ENCODE peak calls at places on chromosomes 3 and 15, in eight cellular contexts. M is psoas muscle, Y is IMR-90, P is esophagus muscularis mucosa, G is transverse colon, V is uterus, C is breast epithelium, D is iPS DF 6.9. X is an unnamed sample.

GRCh38 chr3:52058111-52058510 is 1.7 kb upstream of the DUSP7 start:
- DNase-seq in V (no peak), Y (no peak), M (no peak), C (no peak), D (no peak), P (no peak), G (no peak), X (no peak)

GRCh38 chr3:46538803-46539442 is 27.2 kb downstream of the LRRC2 start:
- DNase-seq in C (peak; percentile 34), G (peak; percentile 83), V (peak; percentile 21), D (no peak), Y (peak; percentile 83), P (peak; percentile 85), M (peak; percentile 41), X (peak; percentile 46)

GRCh38 chr3:113698891-113699465 is 2.5 kb upstream of the USF3 start:
- DNase-seq in M (no peak), D (no peak), Y (peak; percentile 4), V (peak; percentile 29), G (peak; percentile 60), C (no peak), P (no peak), X (no peak)

GRCh38 chr3:56681963-56682457 is 1.1 kb downstream of the TASOR start:
- DNase-seq in V (no peak), P (no peak), G (no peak), M (no peak), Y (no peak), C (no peak), D (peak; percentile 37), X (no peak)

GRCh38 chr3:141368062-141368924 is at the start of gene ZBTB38:
- DNase-seq in Y (peak; percentile 97), M (peak; percentile 93), V (peak; percentile 85), C (peak; percentile 94), P (peak; percentile 93), D (peak; percentile 64), G (peak; percentile 93), X (peak; percentile 93)

GRCh38 chr3:45915518-45916231 is 27.6 kb upstream of the CXCR6 start:
- DNase-seq in Y (peak; percentile 94), P (no peak), C (no peak), V (no peak), G (peak; percentile 48), D (no peak), M (no peak), X (peak; percentile 47)

GRCh38 chr3:14371573-14372474 is 30.6 kb upstream of the SLC6A6 start:
- DNase-seq in M (peak; percentile 89), G (peak; percentile 91), V (no peak), Y (peak; percentile 31), D (no peak), C (peak; percentile 80), P (no peak), X (peak; percentile 90)

GRCh38 chr3:112888388-112889085 is 41.9 kb upstream of the CD200R1L start:
- DNase-seq in M (no peak), G (no peak), V (no peak), C (no peak), Y (peak; percentile 8), P (no peak), D (no peak), X (no peak)

GRCh38 chr15:39685999-39686613 is 96.5 kb downstream of the FSIP1 start:
- DNase-seq in V (no peak), Y (peak; percentile 70), M (no peak), P (no peak), C (peak; percentile 32), D (peak; percentile 52), G (peak; percentile 31), X (no peak)

GRCh38 chr3:125129512-125129962 is 73.7 kb upstream of the HEG1 start:
- DNase-seq in G (peak; percentile 47), V (peak; percentile 68), P (peak; percentile 95), D (no peak), C (no peak), Y (peak; percentile 99), M (peak; percentile 82), X (peak; percentile 51)

GRCh38 chr15:60555814-60556213 is 76.9 kb upstream of the ICE2 start:
- DNase-seq in C (no peak), D (no peak), G (no peak), M (no peak), Y (no peak), P (no peak), V (no peak), X (no peak)

GRCh38 chr3:63654246-63654645 is 1.8 kb downstream of the SNTN start:
- DNase-seq in M (no peak), Y (peak; percentile 20), D (no peak), G (no peak), P (no peak), C (no peak), V (no peak), X (no peak)

GRCh38 chr3:48881652-48882114 is 17.0 kb downstream of the SLC25A20 start:
- DNase-seq in G (no peak), C (no peak), Y (no peak), V (no peak), D (no peak), M (no peak), P (no peak), X (no peak)

GRCh38 chr15:68935400-68935937 is 5.1 kb downstream of the SPESP1 start:
- DNase-seq in C (no peak), M (no peak), V (no peak), P (no peak), G (no peak), D (no peak), Y (no peak), X (no peak)

GRCh38 chr15:99566157-99566900 is 545 bp downstream of the MEF2A start:
- DNase-seq in Y (no peak), P (no peak), M (peak; percentile 48), V (peak; percentile 44), C (no peak), G (peak; percentile 41), D (no peak), X (peak; percentile 33)

GRCh38 chr15:25829075-25829474 is 34.1 kb downstream of the ATP10A start:
- DNase-seq in C (no peak), G (no peak), P (no peak), D (no peak), V (no peak), Y (peak; percentile 43), M (no peak), X (no peak)

DNA sequence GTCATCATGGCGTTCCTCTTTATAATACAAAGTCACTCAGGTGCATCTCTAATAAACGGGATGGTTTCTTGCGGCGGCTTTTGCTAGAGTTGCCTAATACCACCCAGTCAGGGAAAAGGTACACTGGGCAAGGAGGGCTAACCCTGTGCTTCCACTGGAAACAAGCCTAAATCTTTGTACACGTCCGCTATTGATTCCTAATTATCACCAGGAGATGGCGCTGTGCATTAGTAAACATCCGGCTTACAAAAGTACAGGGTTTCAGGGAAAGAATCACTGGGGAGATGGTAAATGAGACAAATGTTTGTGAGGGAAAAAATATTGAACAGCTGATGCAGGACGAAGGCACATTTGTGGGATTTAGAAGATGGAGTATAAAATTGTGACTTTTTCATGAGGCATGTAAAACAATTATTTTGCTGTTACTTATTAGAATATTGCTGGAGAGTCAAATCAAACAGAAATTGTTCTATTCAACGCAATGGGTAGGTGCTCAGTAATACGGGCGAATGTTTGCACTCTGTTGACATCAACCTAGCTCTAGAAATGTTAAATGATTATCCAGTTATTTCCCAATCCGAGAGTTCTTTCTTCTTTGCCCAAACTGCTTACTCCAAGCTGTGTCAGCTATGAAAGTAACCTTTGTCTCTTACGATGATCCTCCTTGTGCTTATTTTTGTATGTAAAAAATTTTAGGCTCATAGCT is 50.6 kb downstream of the GMNC start:
- DNase-seq in G (no peak), V (no peak), C (no peak), P (no peak), Y (peak; percentile 60), M (no peak), D (peak; percentile 52), X (no peak)
- H3K27ac ChIP-seq in G (no peak overlapping the region), V (no peak overlapping the region), C (peak overlapping the region; percentile 22), P (no peak overlapping the region), Y (no peak overlapping the region), M (no peak overlapping the region), D (no peak overlapping the region), X (no peak overlapping the region)

GRCh38 chr3:133866141-133866540 is 29.5 kb downstream of the RAB6B start:
- DNase-seq in V (no peak), G (no peak), D (no peak), M (no peak), Y (no peak), C (no peak), P (no peak), X (no peak)
- H3K27me3 ChIP-seq in V (no peaks in the 10 kb centered on the region), G (no peaks in the 10 kb centered on the region), D (no peaks in the 10 kb centered on the region), M (no peaks in the 10 kb centered on the region), Y (peaks cover 58% of the 10 kb centered on the region), C (no peaks in the 10 kb centered on the region), P (no peaks in the 10 kb centered on the region), X (no peaks in the 10 kb centered on the region)

GRCh38 chr3:190697502-190697830 is 165.0 kb downstream of the GMNC start:
- DNase-seq in G (no peak), C (no peak), Y (no peak), D (no peak), P (no peak), V (no peak), M (no peak), X (no peak)
- H3K27ac ChIP-seq in G (no peak overlapping the region), C (no peak overlapping the region), Y (no peak overlapping the region), D (no peak overlapping the region), P (no peak overlapping the region), V (no peak overlapping the region), M (no peak overlapping the region), X (no peak overlapping the region)

GRCh38 chr3:171356251-171356650 is 104.0 kb downstream of the TNIK start:
- DNase-seq in D (no peak), C (no peak), P (no peak), M (no peak), V (no peak), G (no peak), Y (no peak), X (no peak)

GRCh38 chr3:171352387-171352935 is 107.7 kb downstream of the TNIK start:
- DNase-seq in C (no peak), V (no peak), D (no peak), P (no peak), G (no peak), M (no peak), Y (no peak), X (no peak)

GRCh38 chr3:171353423-171353822 is 106.8 kb downstream of the TNIK start:
- DNase-seq in M (no peak), D (no peak), Y (peak; percentile 38), P (no peak), V (no peak), G (no peak), C (no peak), X (no peak)

GRCh38 chr3:171354049-171354705 is 106.0 kb downstream of the TNIK start:
- DNase-seq in C (no peak), D (no peak), G (no peak), V (no peak), M (no peak), P (no peak), Y (no peak), X (no peak)

DNA sequence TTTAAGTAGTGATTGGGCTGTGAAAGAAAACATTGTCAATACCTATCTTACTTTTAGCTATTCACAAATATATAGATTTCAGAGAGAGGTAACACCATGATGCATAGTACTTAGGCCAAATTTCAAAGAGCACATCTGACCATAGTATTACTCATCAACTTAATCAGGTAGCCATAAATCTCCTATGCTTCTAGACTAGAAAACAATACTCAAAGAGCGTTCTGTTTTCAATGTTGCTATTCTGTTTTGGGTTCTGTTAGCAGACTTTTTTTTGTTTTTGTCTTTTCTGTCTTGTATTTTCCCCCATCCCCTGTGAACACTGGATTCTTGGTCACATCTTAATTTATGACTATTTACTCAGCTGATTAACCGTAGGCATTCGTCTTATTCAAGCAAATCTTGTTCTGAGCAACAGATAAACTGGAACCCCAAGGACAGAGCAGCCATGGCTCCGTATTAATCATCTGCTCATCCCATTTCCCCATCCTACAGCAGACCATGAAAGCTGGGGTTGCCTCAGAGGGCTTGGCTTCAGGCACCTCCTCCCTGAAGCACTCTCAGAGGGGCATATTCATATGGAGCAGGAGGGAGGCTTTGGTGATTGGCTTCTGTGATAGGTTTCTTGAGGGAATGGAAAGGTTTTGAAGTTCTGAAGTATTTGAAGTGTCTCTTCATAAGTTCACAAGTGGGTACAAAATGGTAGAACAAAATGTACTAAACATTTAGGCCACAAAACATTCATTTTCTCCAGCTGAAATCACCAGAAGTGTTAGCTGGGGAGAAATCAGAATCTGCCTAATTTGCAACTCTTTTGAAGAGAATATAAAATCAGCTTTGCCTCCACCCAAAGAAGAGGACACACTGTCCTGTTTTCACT is 105.3 kb downstream of the TNIK start:
- DNase-seq in P (no peak), G (no peak), V (no peak), D (no peak), C (no peak), Y (no peak), M (no peak), X (peak; percentile 32)
- H3K27me3 ChIP-seq in P (no peaks in the 10 kb centered on the region), G (no peaks in the 10 kb centered on the region), V (no peaks in the 10 kb centered on the region), D (no peaks in the 10 kb centered on the region), C (no peaks in the 10 kb centered on the region), Y (no peaks in the 10 kb centered on the region), M (no peaks in the 10 kb centered on the region), X (no peaks in the 10 kb centered on the region)

X was measured in lung.